ENCODE peak calls at places on chromosomes 11 and 22, in six cellular contexts. L is A673, X is uterus, C is coronary artery, U is H1, W is body of pancreas. T is an unnamed sample.

GRCh38 chr11:91871791-91872190 is 352.8 kb upstream of the FAT3 start:
- DNase-seq in C (no peak), U (no peak), X (no peak), W (no peak), L (peak), T (no peak)

GRCh38 chr22:25716637-25717036 is 25.4 kb upstream of the MYO18B start:
- DNase-seq in U (no peak), L (no peak), W (no peak), X (no peak), C (no peak), T (no peak)

GRCh38 chr11:128501576-128502549 is 85.5 kb downstream of the ETS1 start:
- DNase-seq in L (no peak), W (peak), U (no peak), X (no peak), C (no peak), T (no peak)

GRCh38 chr11:112481893-112482292 is 221.2 kb upstream of the PLET1 start:
- DNase-seq in L (no peak), W (no peak), C (no peak), X (no peak), U (no peak), T (no peak)

GRCh38 chr11:96311120-96311568 is 31.9 kb downstream of the MAML2 start:
- DNase-seq in C (no peak), X (no peak), W (no peak), L (peak), U (no peak), T (no peak)

GRCh38 chr22:41099036-41099435 is 6.6 kb downstream of the EP300 start:
- DNase-seq in U (no peak), C (no peak), W (no peak), X (no peak), L (no peak), T (no peak)

GRCh38 chr11:104531894-104532293 is 366.4 kb downstream of the CASP12 start:
- DNase-seq in W (no peak), U (no peak), L (no peak), C (no peak), X (no peak), T (no peak)

GRCh38 chr11:76252625-76253024 is 46.3 kb upstream of the WNT11 start:
- DNase-seq in U (no peak), C (no peak), L (no peak), W (no peak), X (no peak), T (no peak)

GRCh38 chr11:120089036-120090001 is 48.6 kb downstream of the TRIM29 start:
- DNase-seq in C (no peak), X (no peak), U (no peak), L (no peak), W (peak), T (no peak)

GRCh38 chr11:3160252-3161031 is 4.7 kb downstream of the OSBPL5 start:
- DNase-seq in L (peak), X (peak), U (peak), C (peak), W (peak), T (peak)

GRCh38 chr11:14380947-14381555 is 22.1 kb upstream of the RRAS2 start:
- DNase-seq in X (peak), W (peak), C (peak), L (peak), U (no peak), T (no peak)

DNA sequence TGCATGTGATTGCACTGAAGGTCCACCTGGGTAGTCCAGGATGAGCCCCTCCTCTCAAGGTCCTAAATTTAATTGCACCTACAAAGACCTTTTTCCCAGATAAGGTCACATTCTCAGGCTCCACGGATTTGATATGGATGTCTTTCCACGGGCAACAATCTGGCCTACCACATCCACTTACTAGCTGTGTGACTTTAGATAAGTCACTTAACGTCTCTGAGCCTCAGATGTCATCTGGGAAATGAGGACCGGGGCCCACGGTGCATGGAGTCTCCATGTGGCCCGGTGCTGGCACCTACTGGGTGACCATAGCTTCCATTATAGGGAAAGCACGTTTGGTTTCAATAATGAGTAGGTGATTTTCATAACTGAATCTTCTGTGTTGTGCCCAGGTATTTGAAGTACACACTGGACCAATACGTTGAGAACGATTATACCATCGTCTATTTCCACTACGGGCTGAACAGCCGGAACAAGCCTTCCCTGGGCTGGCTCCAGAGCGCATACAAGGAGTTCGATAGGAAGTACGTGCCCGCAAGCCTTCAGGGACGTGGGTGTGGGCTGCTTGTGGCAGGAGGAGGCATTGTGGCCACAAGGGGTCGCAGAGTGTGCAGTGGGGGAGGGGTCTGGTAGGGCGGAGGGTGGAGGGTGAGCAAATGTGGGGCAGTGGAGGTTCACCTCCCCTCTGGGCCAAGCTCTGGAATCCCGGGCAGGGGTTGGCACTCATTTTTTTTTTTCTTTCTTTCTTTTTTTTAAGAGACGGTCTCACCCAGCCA is 55.7 kb downstream of the ARHGAP8 start:
- DNase-seq in L (peak), U (no peak), C (no peak), W (no peak), X (no peak), T (no peak)
- TF ChIP-seq CTCF in L (peak), U (peak), C (no peak), W (no peak), X (no peak), T (peak)

DNA sequence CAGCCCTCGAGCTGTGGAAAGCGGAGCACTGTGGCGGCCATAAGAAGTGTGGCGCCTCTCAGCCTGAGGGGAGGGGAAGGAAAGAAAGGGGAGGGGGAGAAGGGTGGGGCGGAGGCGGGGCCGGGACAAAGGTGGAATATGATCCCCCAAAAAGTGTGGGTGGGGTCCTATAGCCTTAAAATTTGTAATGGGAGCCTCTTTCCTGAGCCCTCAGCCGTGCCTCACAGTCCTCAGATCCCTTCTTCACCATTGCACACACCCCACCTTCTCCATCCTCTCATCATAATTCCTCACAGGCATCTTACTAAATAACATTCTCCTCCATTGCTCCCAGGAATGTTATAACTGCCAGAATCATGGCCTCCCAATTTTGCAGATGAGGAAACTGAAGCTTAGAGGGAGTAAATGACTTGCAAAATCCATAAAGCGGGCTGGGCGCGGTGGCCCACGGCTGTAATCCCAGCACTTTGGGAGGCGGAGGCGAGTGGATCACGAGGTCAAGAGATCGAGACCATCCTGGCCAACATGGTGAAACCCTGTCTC is 600 bp upstream of the RAB6A start:
- DNase-seq in X (no peak), U (no peak), L (no peak), W (no peak), C (no peak), T (no peak)
- H3K4me3 ChIP-seq in X (peak), U (peak), L (peak), W (no peak), C (peak), T (peak)

GRCh38 chr11:133477263-133477625 is 55.1 kb downstream of the OPCML start:
- DNase-seq in U (no peak), W (no peak), C (no peak), L (no peak), X (no peak), T (no peak)

GRCh38 chr11:133479209-133479608 is 53.1 kb downstream of the OPCML start:
- DNase-seq in W (no peak), L (no peak), U (no peak), X (no peak), C (no peak), T (no peak)

GRCh38 chr11:133474461-133474860 is 57.8 kb downstream of the OPCML start:
- DNase-seq in U (no peak), W (no peak), L (no peak), C (no peak), X (no peak), T (no peak)

DNA sequence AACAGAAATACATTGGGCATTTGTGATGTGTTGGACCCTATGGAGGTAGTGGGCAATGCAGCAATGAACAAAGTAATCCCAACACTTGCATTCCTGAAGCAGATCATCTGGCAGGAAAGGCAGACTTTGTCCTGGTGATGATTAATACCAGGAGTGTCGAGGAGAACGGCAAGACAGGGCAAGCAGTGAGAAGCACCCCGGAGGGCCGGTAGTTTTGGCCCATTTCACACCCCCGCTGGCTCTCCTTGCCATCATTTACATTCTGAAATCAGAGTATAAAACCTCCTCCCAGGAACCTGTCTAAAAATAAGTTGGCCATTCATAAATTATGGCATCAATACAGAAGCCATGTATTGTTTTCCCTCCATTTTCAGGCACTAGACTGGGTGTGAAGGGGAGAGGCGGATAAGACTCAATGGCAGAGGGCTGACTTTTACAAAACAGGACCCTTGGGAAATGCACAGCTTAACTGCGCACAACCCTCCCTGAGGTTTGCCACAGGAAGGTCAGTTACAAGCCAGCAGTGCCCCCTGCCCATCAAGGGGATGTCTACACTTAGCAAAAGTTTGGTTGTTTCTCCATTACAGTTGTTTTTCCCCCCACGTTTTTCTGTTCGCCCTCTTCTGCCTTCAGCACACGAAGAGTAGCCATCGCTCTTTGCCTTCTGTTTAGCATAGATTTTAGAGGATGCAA is 55.6 kb downstream of the OPCML start:
- DNase-seq in U (no peak), W (no peak), L (no peak), C (no peak), X (no peak), T (no peak)
- TF ChIP-seq CTCF in U (peak), W (no peak), L (no peak), C (no peak), X (no peak), T (no peak)

DNA sequence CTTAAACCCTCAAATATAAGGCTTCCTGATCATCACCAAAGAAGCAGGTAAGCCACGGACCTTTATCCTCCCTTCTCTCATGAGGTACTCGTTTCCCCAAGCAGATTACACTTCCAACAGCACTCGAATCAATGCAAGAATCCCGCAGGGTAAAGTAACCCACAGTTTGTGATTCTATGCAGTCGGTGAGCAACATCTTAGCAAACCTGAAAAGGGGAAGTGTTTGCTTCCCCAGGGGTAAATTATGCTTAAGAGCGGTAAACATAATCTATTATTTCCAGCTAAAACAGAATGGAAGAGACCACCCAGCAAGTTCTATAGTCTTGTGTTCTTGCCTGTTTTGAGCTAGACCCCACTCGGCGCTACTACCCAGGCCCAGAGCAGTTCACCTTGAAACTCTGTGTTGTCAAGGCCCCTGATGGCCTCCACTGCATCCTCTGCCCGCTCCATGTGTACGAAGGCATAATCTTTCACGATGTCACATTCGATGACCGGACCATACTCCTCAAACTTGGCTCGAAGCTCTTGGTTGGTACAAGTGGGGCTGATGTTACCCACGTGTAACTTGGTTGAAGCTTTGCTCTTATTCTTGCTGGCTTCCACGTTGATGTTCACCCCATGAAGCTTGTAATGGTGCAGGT is 1.3 kb downstream of the RBM4B start:
- DNase-seq in W (no peak), U (no peak), X (no peak), L (no peak), C (peak), T (no peak)
- H3K4me3 ChIP-seq in W (no peak), U (peak), X (peak), L (peak), C (peak), T (peak)

GRCh38 chr11:101166038-101166437 is 36.4 kb upstream of the PGR start:
- DNase-seq in C (no peak), L (no peak), W (no peak), U (no peak), X (no peak), T (no peak)
- TF ChIP-seq CTCF in C (no peak), L (no peak), W (no peak), U (no peak), X (no peak), T (no peak)

DNA sequence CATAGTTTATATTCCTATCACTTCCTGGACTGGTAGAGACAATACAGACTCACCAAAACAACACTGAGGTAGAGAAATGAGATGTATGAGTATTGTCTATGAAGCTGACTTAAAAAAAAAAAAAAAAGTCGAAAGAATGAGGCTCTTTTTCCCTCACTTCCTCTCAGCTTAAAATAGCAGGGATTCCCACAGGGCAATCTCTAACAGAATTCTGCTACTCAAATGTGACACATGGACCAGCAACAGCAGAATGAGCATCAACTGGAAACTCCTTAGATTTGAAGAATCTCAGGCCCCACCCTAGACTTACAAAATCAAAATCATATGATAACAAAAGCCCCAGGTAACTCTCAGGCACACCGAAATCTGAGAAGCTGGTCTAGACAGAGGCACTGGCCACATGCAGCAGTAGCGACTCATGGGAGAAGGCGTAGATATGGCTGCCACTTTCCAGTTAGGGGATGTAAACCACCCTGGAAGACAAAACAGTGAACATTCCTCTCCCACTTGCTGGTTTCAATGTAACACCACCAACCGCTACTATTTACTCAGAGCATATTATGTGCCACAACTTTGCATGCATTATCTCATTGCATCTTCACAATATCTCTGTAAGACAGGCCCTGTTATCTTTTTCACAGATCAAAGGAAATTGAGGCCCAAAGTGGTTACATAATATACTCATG is 128.0 kb downstream of the RBFOX2 start:
- DNase-seq in W (no peak), X (no peak), L (no peak), U (no peak), C (no peak), T (no peak)
- H3K4me3 ChIP-seq in W (no peak), X (no peak), L (no peak), U (no peak), C (no peak), T (no peak)

GRCh38 chr11:46296520-46297448 is 19.3 kb downstream of the CREB3L1 start:
- DNase-seq in L (peak), X (peak), W (peak), C (no peak), U (peak), T (peak)
- TF ChIP-seq CTCF in L (peak), X (peak), W (no peak), C (no peak), U (peak), T (peak)